ENCODE peak calls at places on chromosomes 3 and 15, in nine cellular contexts. E, O, A, B, Q, L, M, D and W are unnamed samples. For H3K36me3 and H3K4me1, the result is how much of the 10 kb centered on the place peaks cover.

GRCh38 chr15:51869074-51869425 is 39.6 kb downstream of the TMOD3 start:
- DNase-seq in E (peak), O (peak), A (no peak), B (no peak), Q (no peak), L (no peak), M (peak), D (no peak), W (no peak)

GRCh38 chr3:39146611-39147373 is 6.6 kb downstream of the CSRNP1 start:
- DNase-seq in E (peak), O (peak), A (peak), B (peak), Q (peak), L (peak), M (peak), D (peak), W (no peak)

GRCh38 chr3:61371123-61371522 is 119.9 kb upstream of the FHIT start:
- DNase-seq in E (no peak), O (no peak), A (peak), B (peak), Q (no peak), L (no peak), M (peak), D (no peak), W (peak)

GRCh38 chr15:37045859-37046318 is 54.5 kb downstream of the MEIS2 start:
- DNase-seq in E (no peak), O (no peak), A (peak), B (no peak), Q (no peak), L (no peak), M (no peak), D (no peak), W (no peak)

GRCh38 chr3:100769693-100770092 is 60.4 kb downstream of the TFG start:
- DNase-seq in E (no peak), O (no peak), A (peak), B (no peak), Q (no peak), L (no peak), M (no peak), D (no peak), W (no peak)

GRCh38 chr15:90552162-90552928 is 22.6 kb downstream of the CRTC3 start:
- DNase-seq in E (no peak), O (no peak), A (no peak), B (peak), Q (peak), L (no peak), M (no peak), D (no peak), W (no peak)

GRCh38 chr15:61198722-61199121 is 30.4 kb downstream of the RORA start:
- DNase-seq in E (no peak), O (no peak), A (peak), B (no peak), Q (no peak), L (no peak), M (no peak), D (no peak), W (no peak)

GRCh38 chr3:133829310-133829707 is 23.7 kb downstream of the SRPRB start:
- DNase-seq in E (no peak), O (peak), A (no peak), B (no peak), Q (no peak), L (no peak), M (no peak), D (no peak), W (no peak)

GRCh38 chr3:37745921-37746320 is 115.8 kb upstream of the CTDSPL start:
- DNase-seq in E (no peak), O (no peak), A (no peak), B (no peak), Q (no peak), L (no peak), M (no peak), D (no peak), W (no peak)

GRCh38 chr15:63072023-63072650 is 29.6 kb downstream of the TPM1 start:
- DNase-seq in E (no peak), O (no peak), A (no peak), B (no peak), Q (no peak), L (no peak), M (no peak), D (no peak), W (no peak)

GRCh38 chr3:17707813-17708543 is 34.5 kb downstream of the TBC1D5 start:
- DNase-seq in E (no peak), O (no peak), A (no peak), B (no peak), Q (no peak), L (no peak), M (no peak), D (no peak), W (no peak)

GRCh38 chr3:127518456-127519081 is 72.0 kb downstream of the TPRA1 start:
- DNase-seq in E (no peak), O (no peak), A (no peak), B (no peak), Q (no peak), L (no peak), M (no peak), D (no peak), W (no peak)

GRCh38 chr3:127524300-127524896 is 66.1 kb downstream of the TPRA1 start:
- DNase-seq in E (no peak), O (no peak), A (no peak), B (peak), Q (no peak), L (no peak), M (no peak), D (no peak), W (no peak)

GRCh38 chr3:127525373-127525772 is 65.2 kb downstream of the TPRA1 start:
- DNase-seq in E (no peak), O (no peak), A (peak), B (no peak), Q (no peak), L (no peak), M (no peak), D (no peak), W (peak)

DNA sequence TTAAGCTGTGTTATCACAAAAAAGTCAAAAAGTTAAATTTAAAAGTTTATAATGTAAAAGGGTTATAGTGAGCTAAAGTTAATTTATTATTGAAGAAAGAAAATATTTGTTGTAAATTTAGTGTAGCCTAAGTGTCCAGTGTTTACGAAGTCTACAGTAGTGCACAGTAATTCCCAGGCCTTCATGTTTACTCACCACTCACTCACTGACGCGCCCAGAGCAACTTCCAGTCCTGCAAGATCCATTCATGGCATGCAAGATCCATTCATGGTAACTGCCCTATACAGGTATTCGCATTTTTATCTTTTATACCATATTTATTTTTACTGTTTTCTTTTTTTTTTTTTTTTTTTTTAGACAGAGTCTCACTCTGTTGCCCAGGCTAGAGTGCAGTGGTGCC is 69.5 kb downstream of the TPRA1 start:
- DNase-seq in E (no peak), O (no peak), A (no peak), B (no peak), Q (no peak), L (no peak), M (no peak), D (no peak), W (no peak)
- TF ChIP-seq CTCF in E (no peak), O (no peak), A (no peak), B (no peak), Q (no peak), L (no peak), M (no peak), D (no peak), W (no peak)

GRCh38 chr3:127607675-127608361 is 9.6 kb downstream of the MCM2 start:
- DNase-seq in E (no peak), O (no peak), A (no peak), B (no peak), Q (no peak), L (no peak), M (no peak), D (no peak), W (no peak)
- H3K36me3 ChIP-seq in E (under half), O (under half), A (half or more), B (under half), Q (under half), L (under half), M (under half), D (under half), W (under half)

DNA sequence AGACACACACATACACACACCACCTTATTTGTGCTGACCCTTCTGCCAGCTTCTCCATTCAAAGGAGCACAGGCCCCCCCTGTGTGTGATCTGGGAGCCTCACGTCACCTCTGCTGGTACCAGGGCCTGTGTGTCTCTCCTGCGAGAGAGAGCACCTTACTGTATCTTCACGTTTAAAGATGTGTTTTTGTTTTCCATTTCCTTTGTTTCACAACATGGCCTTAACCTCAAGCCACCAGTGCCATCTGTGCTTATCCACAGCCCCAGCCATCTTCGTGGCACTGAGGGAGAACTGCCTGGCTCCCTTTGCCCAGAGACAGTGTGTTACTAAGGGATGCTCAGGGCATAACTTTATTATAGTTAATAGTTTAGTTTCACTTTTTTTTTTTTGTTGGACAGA is 52.3 kb downstream of the ABHD2 start:
- DNase-seq in E (peak), O (no peak), A (no peak), B (no peak), Q (no peak), L (no peak), M (no peak), D (no peak), W (no peak)
- H3K4me1 ChIP-seq in E (under half), O (under half), A (under half), B (half or more), Q (under half), L (half or more), M (under half), D (half or more), W (under half)

GRCh38 chr3:32422943-32423342 is 31.3 kb downstream of the CMTM7 start:
- DNase-seq in E (no peak), O (no peak), A (no peak), B (no peak), Q (no peak), L (no peak), M (no peak), D (no peak), W (no peak)

GRCh38 chr3:32419766-32420137 is 28.1 kb downstream of the CMTM7 start:
- DNase-seq in E (no peak), O (no peak), A (no peak), B (no peak), Q (no peak), L (no peak), M (no peak), D (no peak), W (peak)

GRCh38 chr3:32421185-32421584 is 29.5 kb downstream of the CMTM7 start:
- DNase-seq in E (no peak), O (no peak), A (no peak), B (no peak), Q (no peak), L (no peak), M (peak), D (no peak), W (no peak)

GRCh38 chr3:32421991-32422859 is 30.6 kb downstream of the CMTM7 start:
- DNase-seq in E (peak), O (peak), A (no peak), B (peak), Q (peak), L (peak), M (peak), D (peak), W (no peak)

DNA sequence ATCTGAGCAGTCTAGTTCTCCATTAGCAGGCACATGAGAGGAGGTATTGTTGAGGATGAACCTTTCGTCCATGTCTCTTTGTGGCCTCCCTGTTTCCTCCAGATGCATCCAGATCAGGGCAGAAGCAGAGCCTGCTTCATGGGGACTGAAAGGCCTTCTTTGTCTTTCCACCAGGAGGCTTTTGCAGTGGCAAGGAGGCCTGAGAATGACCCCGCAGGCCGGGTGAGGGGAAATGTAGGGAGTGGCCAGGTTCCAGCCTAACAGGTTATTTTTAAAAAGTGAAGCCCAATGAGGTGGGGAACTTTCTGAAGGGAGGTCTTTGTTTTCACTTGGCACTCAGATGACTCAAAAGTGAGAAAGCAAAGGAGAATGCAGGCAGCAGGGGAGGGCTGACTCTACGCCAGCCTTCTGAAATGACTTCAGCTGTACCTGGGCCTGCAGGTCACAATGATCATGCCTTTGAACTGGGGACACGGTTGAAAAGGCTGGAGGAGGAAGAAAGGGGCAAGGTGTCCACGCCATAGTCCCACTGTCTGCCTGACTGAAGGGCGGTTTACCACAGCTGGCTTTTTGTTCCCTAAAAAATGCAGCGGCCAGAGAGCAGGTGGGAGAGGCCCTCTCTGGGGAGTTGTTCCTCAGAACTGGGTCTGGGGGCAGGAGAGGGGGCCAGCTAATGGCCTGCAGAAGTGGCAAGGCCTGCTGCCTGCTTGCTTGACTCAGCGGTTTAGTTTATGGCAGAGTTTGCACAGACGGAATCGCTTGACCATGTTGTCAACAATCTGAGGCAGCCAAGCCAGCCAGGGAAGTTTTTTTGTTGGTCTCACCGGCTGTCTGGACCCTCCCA is 28.7 kb downstream of the CMTM7 start:
- DNase-seq in E (no peak), O (no peak), A (peak), B (peak), Q (no peak), L (peak), M (peak), D (no peak), W (peak)
- TF ChIP-seq CTCF in E (no peak), O (no peak), A (peak), B (peak), Q (no peak), L (no peak), M (peak), D (peak), W (peak)

DNA sequence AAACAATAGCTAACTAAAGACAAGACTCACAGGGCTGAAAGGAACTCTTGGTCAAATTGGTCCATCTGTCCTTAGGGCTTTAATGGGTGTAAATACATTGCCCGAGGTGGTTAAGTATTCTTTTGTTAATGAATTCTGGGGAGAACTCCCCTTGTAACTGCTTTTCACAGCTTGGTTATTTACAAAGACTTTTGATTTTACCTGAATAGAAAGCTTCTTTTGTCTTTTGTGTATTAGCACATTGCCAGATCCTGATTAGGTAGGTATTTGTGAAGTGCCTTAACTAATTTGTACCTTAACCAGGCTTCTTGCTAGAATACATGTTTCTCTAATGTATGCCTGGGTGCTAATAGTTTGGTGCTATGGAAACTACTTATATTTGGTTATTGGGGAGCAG is 14.0 kb downstream of the CHD2 start:
- DNase-seq in E (no peak), O (no peak), A (no peak), B (no peak), Q (no peak), L (no peak), M (no peak), D (no peak), W (no peak)
- H3K36me3 ChIP-seq in E (under half), O (under half), A (half or more), B (under half), Q (under half), L (under half), M (under half), D (under half), W (under half)

GRCh38 chr15:75659141-75659771 is 11.5 kb downstream of the SNX33 start:
- DNase-seq in E (no peak), O (no peak), A (no peak), B (no peak), Q (no peak), L (no peak), M (no peak), D (no peak), W (no peak)
- H3K4me1 ChIP-seq in E (under half), O (under half), A (under half), B (half or more), Q (under half), L (half or more), M (under half), D (half or more), W (under half)

DNA sequence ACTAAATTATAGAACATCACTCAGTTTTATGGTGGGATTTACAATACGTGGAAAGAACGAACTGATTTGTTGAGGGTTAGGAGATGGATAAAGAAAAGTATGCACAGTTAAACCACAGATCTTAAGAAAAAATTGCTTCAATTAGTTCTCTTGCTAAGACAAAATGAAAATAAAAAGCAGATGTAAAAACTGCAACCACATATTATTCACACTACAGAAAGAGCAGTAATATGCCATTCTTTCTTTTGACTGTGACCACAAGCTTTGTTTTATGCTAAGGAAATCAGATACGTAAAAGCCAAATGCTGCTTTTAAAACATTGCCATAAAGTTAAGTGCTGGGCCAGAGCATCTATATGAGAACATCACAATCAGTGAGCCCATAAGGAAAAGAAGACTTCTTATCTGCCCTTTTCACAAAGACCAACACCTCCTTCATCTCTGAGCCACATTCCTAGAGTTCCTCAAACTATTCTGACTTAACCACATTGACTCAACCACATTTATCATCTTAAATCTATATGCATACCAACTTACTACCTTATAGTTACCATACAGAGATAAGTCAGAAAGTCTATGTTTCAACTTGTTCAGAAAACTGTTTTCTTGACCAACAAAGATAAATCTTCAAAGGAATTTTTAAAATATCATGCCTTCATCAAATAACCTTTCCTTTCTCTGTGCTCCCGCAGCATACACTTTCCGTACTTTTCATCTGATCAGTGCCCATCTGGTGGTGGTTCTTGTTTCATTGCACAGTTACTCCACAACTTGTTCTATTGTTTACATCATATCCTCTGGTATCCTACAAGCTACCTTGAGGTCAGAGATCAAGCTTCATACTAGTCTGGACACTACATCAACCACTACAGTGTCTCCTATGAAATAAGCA is 61.7 kb downstream of the FSIP1 start:
- DNase-seq in E (no peak), O (no peak), A (no peak), B (no peak), Q (no peak), L (no peak), M (no peak), D (no peak), W (peak)
- TF ChIP-seq CTCF in E (no peak), O (no peak), A (no peak), B (no peak), Q (no peak), L (no peak), M (no peak), D (no peak), W (no peak)

GRCh38 chr3:66386925-66387650 is 113.7 kb downstream of the LRIG1 start:
- DNase-seq in E (no peak), O (no peak), A (peak), B (no peak), Q (no peak), L (no peak), M (no peak), D (no peak), W (no peak)
- H3K36me3 ChIP-seq in E (under half), O (under half), A (half or more), B (under half), Q (under half), L (under half), M (under half), D (half or more), W (under half)

GRCh38 chr3:46460051-46460450 is 4.7 kb downstream of the LTF start:
- DNase-seq in E (peak), O (no peak), A (peak), B (no peak), Q (no peak), L (no peak), M (no peak), D (no peak), W (no peak)
- H3K4me1 ChIP-seq in E (under half), O (under half), A (under half), B (under half), Q (under half), L (under half), M (under half), D (under half), W (under half)

DNA sequence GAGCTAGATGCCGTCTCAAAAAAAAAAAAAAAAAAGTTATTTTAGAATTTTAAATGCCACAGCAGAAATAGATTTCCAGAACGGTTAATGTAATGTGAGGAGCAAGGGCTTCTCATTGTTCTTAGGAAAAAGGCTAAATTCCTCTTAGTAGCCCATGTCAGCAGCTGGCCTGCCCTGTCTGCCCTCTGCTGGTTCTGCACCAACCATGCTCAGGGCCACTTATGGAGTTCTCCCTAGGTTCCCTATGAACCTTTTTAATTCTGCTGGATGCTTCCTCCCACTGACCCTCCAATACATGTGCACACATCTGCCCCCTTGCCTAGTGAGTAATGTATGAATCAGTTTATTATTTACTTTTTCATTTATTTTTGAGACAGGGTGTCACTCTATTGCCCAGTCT is 32.2 kb upstream of the DPPA4 start:
- DNase-seq in E (peak), O (no peak), A (peak), B (no peak), Q (no peak), L (no peak), M (no peak), D (no peak), W (no peak)
- TF ChIP-seq CTCF in E (peak), O (no peak), A (peak), B (no peak), Q (no peak), L (no peak), M (no peak), D (no peak), W (peak)